ENCODE peak calls at places on chromosomes 3 and 15, in seven cellular contexts. T is Caco-2, J is vagina, O is fibroblast of the aortic adventitia, I is psoas muscle, G is cardiac fibroblast, D is brain microvascular endothelial cell. R is an unnamed sample.

GRCh38 chr3:168925568-168925967 is 737.9 kb downstream of the MECOM start:
- DNase-seq in D (no peak), T (no peak), I (no peak), J (no peak), G (no peak), O (no peak), R (no peak)

GRCh38 chr15:36701336-36701735 is 121.9 kb downstream of the CDIN1 start:
- DNase-seq in J (no peak), D (no peak), G (no peak), O (no peak), T (no peak), I (no peak), R (no peak)

GRCh38 chr15:37824717-37825382 is 109.6 kb upstream of the TMCO5A start:
- DNase-seq in J (no peak), T (no peak), O (peak; percentile 90), G (peak; percentile 82), D (peak; percentile 97), I (peak; percentile 10), R (peak; percentile 42)

GRCh38 chr3:171784937-171785336 is 25.3 kb downstream of the PLD1 start:
- DNase-seq in T (no peak), J (no peak), I (no peak), D (no peak), O (no peak), G (no peak), R (no peak)

GRCh38 chr15:29278436-29279099 is 8.9 kb upstream of the NSMCE3 start:
- DNase-seq in D (peak; percentile 74), I (no peak), J (no peak), O (peak; percentile 75), T (no peak), G (peak; percentile 22), R (no peak)

GRCh38 chr15:35107561-35107960 is 22.5 kb upstream of the NANOGP8 start:
- DNase-seq in I (no peak), D (no peak), G (no peak), J (no peak), T (no peak), O (no peak), R (no peak)

GRCh38 chr3:152021951-152022461 is 148.6 kb downstream of the SUCNR1 start:
- DNase-seq in O (peak; percentile 37), I (no peak), J (no peak), G (peak; percentile 66), D (peak; percentile 45), T (no peak), R (peak; percentile 77)

GRCh38 chr3:69690-70089 is 126.9 kb upstream of the CHL1 start:
- DNase-seq in O (no peak), J (no peak), D (no peak), I (no peak), G (peak; percentile 87), T (no peak), R (peak; percentile 2)

GRCh38 chr3:141746962-141747361 is 8.9 kb downstream of the RNF7 start:
- DNase-seq in O (no peak), G (no peak), T (no peak), I (no peak), J (no peak), D (no peak), R (no peak)

GRCh38 chr3:13012228-13012691 is 61.0 kb downstream of the IQSEC1 start:
- DNase-seq in I (peak; percentile 75), D (no peak), O (no peak), T (no peak), J (no peak), G (peak; percentile 36), R (peak; percentile 94)

GRCh38 chr15:78761891-78762385 is 49.3 kb downstream of the ADAMTS7 start:
- DNase-seq in J (no peak), I (peak; percentile 7), O (no peak), D (no peak), T (no peak), G (no peak), R (no peak)

GRCh38 chr3:57018246-57018645 is 42.2 kb upstream of the SPATA12 start:
- DNase-seq in I (no peak), T (no peak), D (no peak), J (no peak), G (no peak), O (no peak), R (no peak)

GRCh38 chr15:82832601-82833209 is 23.3 kb downstream of the WHAMM start:
- DNase-seq in I (no peak), O (peak; percentile 86), T (no peak), D (peak; percentile 70), J (no peak), G (peak; percentile 77), R (peak; percentile 90)
- TF ChIP-seq CTCF in I (peak; percentile 10), O (no peak), T (no peak), D (peak; percentile 33), J (no peak), G (no peak), R (no peak)

GRCh38 chr3:32457971-32458471 is 44.6 kb downstream of the CMTM6 start:
- DNase-seq in G (no peak), D (no peak), J (no peak), O (no peak), T (no peak), I (no peak), R (peak; percentile 73)

GRCh38 chr3:32455609-32456428 is 46.8 kb downstream of the CMTM6 start:
- DNase-seq in O (no peak), J (peak; percentile 69), T (no peak), G (no peak), D (no peak), I (no peak), R (no peak)

GRCh38 chr3:32459474-32459873 is 43.2 kb downstream of the CMTM6 start:
- DNase-seq in T (no peak), O (no peak), G (no peak), J (no peak), D (no peak), I (no peak), R (no peak)

GRCh38 chr3:32456429-32457130 is 46.1 kb downstream of the CMTM6 start:
- DNase-seq in J (peak; percentile 78), O (no peak), G (no peak), T (no peak), I (no peak), D (no peak), R (no peak)

GRCh38 chr3:32460031-32460749 is 42.5 kb downstream of the CMTM6 start:
- DNase-seq in D (no peak), O (no peak), I (no peak), J (no peak), T (no peak), G (peak; percentile 17), R (peak; percentile 40)
- H3K4me3 ChIP-seq in D (no peak overlapping the region), O (no peak overlapping the region), I (no peak overlapping the region), J (no peak overlapping the region), T (no peak overlapping the region), G (no peak overlapping the region), R (no peak overlapping the region)

GRCh38 chr3:46395210-46395661 is 11.6 kb downstream of the CCR5AS start:
- DNase-seq in O (no peak), D (no peak), T (no peak), J (no peak), I (no peak), G (peak; percentile 23), R (peak; percentile 62)
- TF ChIP-seq CTCF in O (no peak), D (peak; percentile 48), T (peak; percentile 19), J (no peak), I (no peak), G (peak; percentile 33), R (no peak)

DNA sequence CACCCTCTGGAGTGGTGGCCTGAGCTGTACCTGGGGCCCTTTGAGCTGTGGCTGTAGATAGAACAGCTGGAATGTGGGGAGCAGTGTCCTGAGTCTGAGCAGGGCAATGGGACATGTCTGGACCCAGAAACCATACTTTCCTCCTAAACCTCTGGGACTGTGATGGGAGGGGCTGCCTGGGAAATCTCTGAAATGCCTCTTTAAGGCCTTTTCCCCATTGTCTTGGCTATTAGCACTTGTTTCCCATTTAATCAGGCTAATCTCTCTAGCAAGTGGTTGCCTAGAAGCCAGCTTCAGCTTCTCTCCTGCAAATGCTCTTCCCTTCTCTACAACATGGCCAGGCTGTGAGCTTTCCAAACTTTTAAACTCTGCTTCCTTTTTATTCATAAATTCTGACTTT is 58.5 kb upstream of the SPATA16 start:
- DNase-seq in I (no peak), J (no peak), G (no peak), D (no peak), O (no peak), T (no peak), R (no peak)
- H3K4me3 ChIP-seq in I (no peak overlapping the region), J (no peak overlapping the region), G (no peak overlapping the region), D (no peak overlapping the region), O (no peak overlapping the region), T (no peak overlapping the region), R (no peak overlapping the region)

GRCh38 chr3:135516143-135516542 is 449.4 kb upstream of the PPP2R3A start:
- DNase-seq in J (no peak), D (peak; percentile 5), G (no peak), O (no peak), I (no peak), T (peak; percentile 1), R (no peak)
- TF ChIP-seq CTCF in J (no peak), D (peak; percentile 69), G (no peak), O (peak; percentile 45), I (no peak), T (peak; percentile 23), R (no peak)

GRCh38 chr3:50266808-50267207 is 2.1 kb upstream of the SEMA3B start:
- DNase-seq in G (no peak), T (no peak), O (no peak), I (no peak), D (no peak), J (no peak), R (no peak)
- H3K4me3 ChIP-seq in G (peak overlapping the region; percentile 55), T (no peak overlapping the region), O (peak overlapping the region; percentile 61), I (peak overlapping the region; percentile 72), D (peak overlapping the region; percentile 48), J (peak overlapping the region; percentile 46), R (no peak overlapping the region)

GRCh38 chr15:70029297-70029701 is 68.4 kb downstream of the TLE3 start:
- DNase-seq in G (no peak), J (no peak), I (no peak), O (no peak), T (no peak), D (no peak), R (no peak)

GRCh38 chr15:70024521-70024920 is 73.2 kb downstream of the TLE3 start:
- DNase-seq in I (no peak), J (no peak), D (no peak), G (no peak), O (no peak), T (no peak), R (no peak)

GRCh38 chr15:70025413-70026296 is 72.1 kb downstream of the TLE3 start:
- DNase-seq in J (no peak), G (peak; percentile 42), D (no peak), T (no peak), I (no peak), O (peak; percentile 11), R (no peak)

GRCh38 chr15:70026991-70027390 is 70.7 kb downstream of the TLE3 start:
- DNase-seq in O (no peak), T (no peak), D (no peak), G (no peak), I (no peak), J (no peak), R (no peak)

GRCh38 chr15:70027518-70027917 is 70.2 kb downstream of the TLE3 start:
- DNase-seq in T (no peak), J (no peak), I (no peak), G (no peak), O (no peak), D (no peak), R (no peak)
- TF ChIP-seq CTCF in T (no peak), J (no peak), I (no peak), G (no peak), O (no peak), D (no peak), R (no peak)

GRCh38 chr3:23712095-23712494 is 93.7 kb upstream of the UBE2E1 start:
- DNase-seq in J (no peak), T (no peak), I (no peak), O (no peak), D (no peak), G (no peak), R (no peak)
- H3K4me3 ChIP-seq in J (no peak overlapping the region), T (no peak overlapping the region), I (peak overlapping the region; percentile 3), O (no peak overlapping the region), D (no peak overlapping the region), G (no peak overlapping the region), R (no peak overlapping the region)